ENCODE peak calls at places on chromosomes 11 and 22, in ten cellular contexts. B, N, A, P, L, R, Z, F, H and J are unnamed samples.

GRCh38 chr11:221998-222789 is 13.9 kb downstream of the SIRT3 start:
- DNase-seq in B (no peak), N (no peak), A (no peak), P (no peak), L (no peak), R (no peak), Z (no peak), F (no peak), H (no peak), J (no peak)

GRCh38 chr11:120871924-120872323 is 152.0 kb upstream of the TBCEL start:
- DNase-seq in B (no peak), N (no peak), A (no peak), P (no peak), L (no peak), R (no peak), Z (no peak), F (no peak), H (no peak), J (no peak)

GRCh38 chr22:38860291-38861169 is 11.5 kb downstream of the CBX6 start:
- DNase-seq in B (no peak), N (no peak), A (no peak), P (no peak), L (no peak), R (no peak), Z (no peak), F (no peak), H (no peak), J (no peak)

GRCh38 chr11:65887723-65888162 is 528 bp downstream of the FIBP start:
- DNase-seq in B (no peak), N (no peak), A (no peak), P (no peak), L (peak), R (no peak), Z (no peak), F (no peak), H (no peak), J (peak)

GRCh38 chr22:35315855-35316745 is 16.4 kb downstream of the TOM1 start:
- DNase-seq in B (no peak), N (no peak), A (no peak), P (no peak), L (no peak), R (no peak), Z (peak), F (no peak), H (no peak), J (no peak)

GRCh38 chr11:75261474-75261847 is 20.9 kb downstream of the TPBGL start:
- DNase-seq in B (no peak), N (no peak), A (no peak), P (no peak), L (peak), R (no peak), Z (no peak), F (no peak), H (no peak), J (no peak)

GRCh38 chr22:44837481-44837880 is 85.1 kb downstream of the ARHGAP8 start:
- DNase-seq in B (no peak), N (no peak), A (no peak), P (no peak), L (no peak), R (no peak), Z (no peak), F (no peak), H (no peak), J (no peak)

GRCh38 chr11:17574141-17574798 is 27.2 kb downstream of the OTOG start:
- DNase-seq in B (no peak), N (no peak), A (no peak), P (no peak), L (no peak), R (no peak), Z (no peak), F (no peak), H (no peak), J (no peak)

GRCh38 chr22:49368976-49369725 is 458.5 kb downstream of the BRD1 start:
- DNase-seq in B (no peak), N (no peak), A (no peak), P (no peak), L (no peak), R (no peak), Z (no peak), F (no peak), H (no peak), J (no peak)

GRCh38 chr11:24963879-24964278 is 467.0 kb downstream of the LUZP2 start:
- DNase-seq in B (peak), N (no peak), A (no peak), P (peak), L (no peak), R (peak), Z (no peak), F (no peak), H (no peak), J (peak)

GRCh38 chr11:131668867-131669780 is 298.7 kb downstream of the NTM start:
- DNase-seq in B (peak), N (peak), A (peak), P (no peak), L (no peak), R (peak), Z (no peak), F (no peak), H (peak), J (peak)

GRCh38 chr22:44389181-44389580 is 76.4 kb upstream of the SHISAL1 start:
- DNase-seq in B (no peak), N (no peak), A (no peak), P (no peak), L (peak), R (no peak), Z (no peak), F (no peak), H (no peak), J (no peak)

GRCh38 chr22:24810043-24810749 is 4.2 kb downstream of the SGSM1 start:
- DNase-seq in B (peak), N (no peak), A (no peak), P (no peak), L (no peak), R (peak), Z (no peak), F (no peak), H (no peak), J (no peak)

GRCh38 chr11:75480185-75480889 is 45.4 kb downstream of the GDPD5 start:
- DNase-seq in B (no peak), N (no peak), A (no peak), P (no peak), L (no peak), R (no peak), Z (no peak), F (no peak), H (no peak), J (no peak)

GRCh38 chr22:18954333-18954732 is 18.2 kb upstream of the PRODH start:
- DNase-seq in B (peak), N (peak), A (peak), P (peak), L (peak), R (peak), Z (peak), F (no peak), H (peak), J (peak)

GRCh38 chr11:898160-898517 is 12.5 kb downstream of the CHID1 start:
- DNase-seq in B (peak), N (no peak), A (peak), P (peak), L (no peak), R (peak), Z (no peak), F (no peak), H (no peak), J (peak)

GRCh38 chr22:47388331-47388730 is 625.9 kb downstream of the TBC1D22A start:
- DNase-seq in B (no peak), N (no peak), A (no peak), P (no peak), L (no peak), R (no peak), Z (no peak), F (no peak), H (no peak), J (no peak)

GRCh38 chr11:72696866-72697428 is 22.7 kb upstream of the PDE2A start:
- DNase-seq in B (no peak), N (no peak), A (no peak), P (no peak), L (no peak), R (no peak), Z (peak), F (no peak), H (no peak), J (no peak)

GRCh38 chr11:36817336-36817965 is 219.4 kb upstream of the RAG2 start:
- DNase-seq in B (no peak), N (no peak), A (peak), P (no peak), L (no peak), R (no peak), Z (no peak), F (no peak), H (no peak), J (peak)

GRCh38 chr11:112355726-112356125 is 95.1 kb upstream of the PLET1 start:
- DNase-seq in B (peak), N (no peak), A (peak), P (peak), L (peak), R (peak), Z (no peak), F (no peak), H (no peak), J (peak)

GRCh38 chr11:96000064-96000463 is 76.2 kb upstream of the MTMR2 start:
- DNase-seq in B (peak), N (no peak), A (no peak), P (no peak), L (no peak), R (peak), Z (no peak), F (no peak), H (no peak), J (peak)

GRCh38 chr22:48477031-48477721 is 1350.5 kb downstream of the BRD1 start:
- DNase-seq in B (no peak), N (no peak), A (no peak), P (no peak), L (no peak), R (no peak), Z (no peak), F (no peak), H (no peak), J (no peak)

GRCh38 chr11:130068986-130069683 is 559 bp upstream of the APLP2 start:
- DNase-seq in B (peak), N (no peak), A (peak), P (peak), L (no peak), R (peak), Z (no peak), F (peak), H (no peak), J (peak)

GRCh38 chr11:93519179-93519578 is 24.0 kb downstream of the SMCO4 start:
- DNase-seq in B (no peak), N (no peak), A (no peak), P (no peak), L (no peak), R (no peak), Z (no peak), F (no peak), H (no peak), J (no peak)

GRCh38 chr11:69939551-69940245 is 120.5 kb upstream of the FGF3 start:
- DNase-seq in B (peak), N (peak), A (no peak), P (peak), L (peak), R (peak), Z (peak), F (no peak), H (no peak), J (no peak)

GRCh38 chr22:36726007-36726380 is 22.4 kb upstream of the CACNG2 start:
- DNase-seq in B (no peak), N (no peak), A (no peak), P (no peak), L (no peak), R (no peak), Z (no peak), F (no peak), H (no peak), J (no peak)

GRCh38 chr11:73652856-73653559 is 6.6 kb downstream of the PLEKHB1 start:
- DNase-seq in B (no peak), N (no peak), A (no peak), P (no peak), L (no peak), R (no peak), Z (no peak), F (no peak), H (no peak), J (no peak)

GRCh38 chr11:223026-223789 is 12.9 kb downstream of the SIRT3 start:
- DNase-seq in B (no peak), N (no peak), A (no peak), P (no peak), L (no peak), R (no peak), Z (no peak), F (no peak), H (no peak), J (no peak)

GRCh38 chr11:84243629-84244263 is 957.6 kb upstream of the CCDC90B start:
- DNase-seq in B (no peak), N (no peak), A (no peak), P (no peak), L (no peak), R (no peak), Z (no peak), F (no peak), H (no peak), J (no peak)

GRCh38 chr11:11843233-11843632 is 1.5 kb downstream of the USP47 start:
- DNase-seq in B (peak), N (no peak), A (peak), P (peak), L (no peak), R (peak), Z (no peak), F (no peak), H (peak), J (peak)

GRCh38 chr11:11288972-11289616 is 64.0 kb downstream of the CSNK2A3 start:
- DNase-seq in B (no peak), N (no peak), A (no peak), P (no peak), L (no peak), R (no peak), Z (no peak), F (no peak), H (no peak), J (no peak)

GRCh38 chr11:107785401-107785800 is 73.2 kb downstream of the SLC35F2 start:
- DNase-seq in B (peak), N (no peak), A (peak), P (peak), L (no peak), R (peak), Z (no peak), F (no peak), H (no peak), J (no peak)

GRCh38 chr11:69744435-69744834 is 30.7 kb downstream of the FGF4 start:
- DNase-seq in B (peak), N (no peak), A (peak), P (peak), L (no peak), R (peak), Z (no peak), F (no peak), H (no peak), J (peak)

GRCh38 chr11:108278546-108278945 is 55.7 kb downstream of the ATM start:
- DNase-seq in B (peak), N (no peak), A (no peak), P (peak), L (no peak), R (peak), Z (no peak), F (no peak), H (no peak), J (no peak)

GRCh38 chr11:68582416-68583046 is 101.8 kb upstream of the GAL start:
- DNase-seq in B (no peak), N (no peak), A (no peak), P (peak), L (no peak), R (no peak), Z (no peak), F (no peak), H (no peak), J (no peak)

GRCh38 chr22:19173047-19174035 is 5.2 kb downstream of the SLC25A1 start:
- DNase-seq in B (no peak), N (no peak), A (peak), P (no peak), L (no peak), R (no peak), Z (no peak), F (peak), H (no peak), J (no peak)

GRCh38 chr11:10742460-10743208 is 8.4 kb upstream of the CTR9 start:
- DNase-seq in B (no peak), N (no peak), A (no peak), P (peak), L (no peak), R (peak), Z (no peak), F (no peak), H (no peak), J (peak)

GRCh38 chr11:109851780-109852390 is 241.3 kb upstream of the ZC3H12C start:
- DNase-seq in B (peak), N (no peak), A (peak), P (peak), L (no peak), R (no peak), Z (no peak), F (no peak), H (no peak), J (peak)

GRCh38 chr11:15613799-15614198 is 499.1 kb downstream of the INSC start:
- DNase-seq in B (no peak), N (no peak), A (no peak), P (no peak), L (no peak), R (no peak), Z (no peak), F (no peak), H (no peak), J (no peak)

GRCh38 chr11:61629082-61629481 is 48.2 kb upstream of the SYT7 start:
- DNase-seq in B (no peak), N (no peak), A (no peak), P (no peak), L (no peak), R (no peak), Z (no peak), F (no peak), H (no peak), J (no peak)

GRCh38 chr11:61625525-61625924 is 44.6 kb upstream of the SYT7 start:
- DNase-seq in B (no peak), N (no peak), A (no peak), P (no peak), L (no peak), R (no peak), Z (no peak), F (no peak), H (no peak), J (no peak)

GRCh38 chr11:61630104-61630503 is 49.2 kb upstream of the SYT7 start:
- DNase-seq in B (no peak), N (no peak), A (no peak), P (no peak), L (no peak), R (no peak), Z (peak), F (no peak), H (no peak), J (no peak)

GRCh38 chr11:61626580-61627380 is 45.9 kb upstream of the SYT7 start:
- DNase-seq in B (peak), N (peak), A (no peak), P (peak), L (no peak), R (peak), Z (peak), F (no peak), H (no peak), J (peak)

GRCh38 chr11:61627831-61628753 is 47.2 kb upstream of the SYT7 start:
- DNase-seq in B (peak), N (peak), A (peak), P (peak), L (peak), R (peak), Z (peak), F (peak), H (peak), J (peak)
- TF ChIP-seq CTCF in B (peak), N (peak), A (peak), P (peak), L (peak), R (peak), Z (peak), F (peak), H (peak), J (peak)

GRCh38 chr11:128548655-128549255 is 38.6 kb downstream of the ETS1 start:
- DNase-seq in B (peak), N (peak), A (no peak), P (peak), L (peak), R (peak), Z (peak), F (no peak), H (peak), J (peak)
- TF ChIP-seq CTCF in B (no peak), N (no peak), A (no peak), P (no peak), L (no peak), R (no peak), Z (peak), F (no peak), H (no peak), J (no peak)

DNA sequence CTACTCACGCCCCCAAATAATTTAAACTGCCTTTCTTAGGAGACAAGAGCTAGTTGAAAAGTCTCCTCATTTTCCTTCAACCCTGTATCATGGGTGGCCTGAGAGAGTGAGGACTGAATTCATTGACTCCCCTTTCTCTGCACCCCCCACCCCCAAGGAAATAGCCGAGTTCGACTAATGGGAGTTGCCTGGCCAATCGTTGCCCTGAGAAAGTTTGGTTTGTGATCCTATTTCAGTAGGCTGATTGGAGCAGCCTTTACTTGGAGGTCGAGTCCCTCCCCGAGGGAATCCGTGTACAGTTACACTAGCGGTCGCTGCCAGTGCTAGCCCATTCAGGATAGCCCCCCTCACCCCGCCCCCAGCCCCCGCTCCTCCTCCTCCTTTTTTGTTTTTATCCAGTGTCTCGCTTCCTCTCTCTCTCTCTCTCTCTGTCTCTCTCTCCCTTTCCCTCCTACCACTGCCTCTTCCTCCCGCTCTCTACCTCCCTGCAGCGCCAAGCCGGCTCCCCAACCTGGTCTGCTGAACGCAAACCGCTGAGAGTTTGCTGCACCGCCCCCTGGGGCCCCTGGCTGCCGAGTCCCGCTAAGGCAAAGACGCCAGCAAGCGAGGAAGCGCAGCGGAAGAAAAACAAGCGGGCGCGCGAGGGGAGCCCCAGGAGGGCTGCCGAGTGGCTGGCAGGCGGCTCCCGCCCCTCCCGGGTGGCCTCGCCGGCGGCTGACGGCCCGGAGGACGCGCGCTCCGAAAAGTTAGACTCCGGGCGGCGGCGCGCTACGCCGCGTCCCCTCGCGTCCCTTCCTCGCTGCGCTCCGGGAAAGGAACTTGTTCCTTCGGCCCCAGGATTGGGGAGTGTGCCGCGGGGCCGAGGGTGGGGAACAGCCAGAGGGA is at the start of gene GRAMD1B:
- DNase-seq in B (peak), N (no peak), A (no peak), P (peak), L (peak), R (peak), Z (no peak), F (peak), H (peak), J (peak)
- TF ChIP-seq CTCF in B (peak), N (no peak), A (no peak), P (no peak), L (no peak), R (peak), Z (no peak), F (no peak), H (peak), J (peak)

GRCh38 chr22:33126881-33127280 is 68.7 kb upstream of the SYN3 start:
- DNase-seq in B (peak), N (no peak), A (peak), P (no peak), L (no peak), R (no peak), Z (no peak), F (no peak), H (no peak), J (no peak)
- TF ChIP-seq CTCF in B (no peak), N (no peak), A (peak), P (no peak), L (no peak), R (no peak), Z (no peak), F (no peak), H (no peak), J (no peak)

GRCh38 chr11:85694385-85694980 is 8.5 kb upstream of the CCDC89 start:
- DNase-seq in B (peak), N (no peak), A (peak), P (peak), L (no peak), R (peak), Z (no peak), F (no peak), H (no peak), J (peak)
- TF ChIP-seq CTCF in B (peak), N (no peak), A (peak), P (peak), L (no peak), R (peak), Z (peak), F (no peak), H (peak), J (peak)

GRCh38 chr22:26194877-26195276 is 25.6 kb downstream of the SEZ6L start:
- DNase-seq in B (no peak), N (no peak), A (no peak), P (no peak), L (no peak), R (no peak), Z (no peak), F (no peak), H (no peak), J (no peak)

GRCh38 chr22:26194313-26194712 is 25.1 kb downstream of the SEZ6L start:
- DNase-seq in B (no peak), N (no peak), A (no peak), P (no peak), L (no peak), R (no peak), Z (no peak), F (no peak), H (no peak), J (no peak)

GRCh38 chr22:26196657-26197056 is 27.4 kb downstream of the SEZ6L start:
- DNase-seq in B (no peak), N (no peak), A (no peak), P (no peak), L (no peak), R (no peak), Z (no peak), F (no peak), H (no peak), J (no peak)

GRCh38 chr22:26199665-26200064 is 30.4 kb downstream of the SEZ6L start:
- DNase-seq in B (no peak), N (no peak), A (no peak), P (no peak), L (no peak), R (no peak), Z (no peak), F (no peak), H (no peak), J (no peak)

GRCh38 chr22:26197427-26197826 is 28.2 kb downstream of the SEZ6L start:
- DNase-seq in B (no peak), N (no peak), A (no peak), P (no peak), L (no peak), R (no peak), Z (no peak), F (no peak), H (no peak), J (no peak)
- TF ChIP-seq CTCF in B (no peak), N (no peak), A (no peak), P (no peak), L (no peak), R (no peak), Z (no peak), F (no peak), H (no peak), J (no peak)

GRCh38 chr11:67397986-67398660 is 3.5 kb downstream of the PPP1CA start:
- DNase-seq in B (no peak), N (no peak), A (no peak), P (no peak), L (no peak), R (no peak), Z (no peak), F (no peak), H (no peak), J (no peak)
- TF ChIP-seq CTCF in B (no peak), N (no peak), A (no peak), P (no peak), L (no peak), R (no peak), Z (no peak), F (no peak), H (no peak), J (no peak)